ENCODE peak calls at places on chromosomes 2 and 18, in six cellular contexts. P, V, Z, R, H and S are unnamed samples. For H3K4me1, the result is how much of the 10 kb centered on the place peaks cover.

GRCh38 chr18:12921178-12921577 is 26.6 kb upstream of the SEH1L start:
- DNase-seq in P (no peak), V (no peak), Z (no peak), R (no peak), H (no peak), S (no peak)

GRCh38 chr2:407630-408029 is 119.7 kb upstream of the ALKAL2 start:
- DNase-seq in P (no peak), V (no peak), Z (no peak), R (no peak), H (no peak), S (no peak)

GRCh38 chr2:196618661-196619060 is 20.9 kb upstream of the CCDC150 start:
- DNase-seq in P (no peak), V (no peak), Z (no peak), R (no peak), H (no peak), S (no peak)

GRCh38 chr2:190666895-190667294 is 18.0 kb downstream of the NAB1 start:
- DNase-seq in P (no peak), V (no peak), Z (no peak), R (no peak), H (no peak), S (no peak)

GRCh38 chr2:227819398-227819697 is 5.7 kb downstream of the CCL20 start:
- DNase-seq in P (no peak), V (no peak), Z (no peak), R (no peak), H (no peak), S (no peak)

GRCh38 chr18:54506516-54507261 is 84.4 kb upstream of the DYNAP start:
- DNase-seq in P (no peak), V (no peak), Z (no peak), R (no peak), H (no peak), S (no peak)

GRCh38 chr2:48838029-48838428 is 82.5 kb upstream of the LHCGR start:
- DNase-seq in P (no peak), V (no peak), Z (no peak), R (no peak), H (no peak), S (no peak)

GRCh38 chr2:197388866-197389587 is 45.8 kb downstream of the SF3B1 start:
- DNase-seq in P (no peak), V (no peak), Z (no peak), R (no peak), H (no peak), S (no peak)

GRCh38 chr2:128444044-128444771 is 125.5 kb upstream of the HS6ST1 start:
- DNase-seq in P (no peak), V (no peak), Z (no peak), R (no peak), H (no peak), S (no peak)

GRCh38 chr2:191677091-191677645 is 768 bp upstream of the NABP1 start:
- DNase-seq in P (peak), V (peak), Z (peak), R (peak), H (no peak), S (peak)

GRCh38 chr18:58290059-58290747 is 246.2 kb downstream of the NEDD4L start:
- DNase-seq in P (no peak), V (no peak), Z (peak), R (no peak), H (no peak), S (no peak)

GRCh38 chr2:191012845-191013616 is 940 bp downstream of the STAT1 start:
- DNase-seq in P (peak), V (no peak), Z (peak), R (peak), H (no peak), S (no peak)

GRCh38 chr18:11146947-11147345 is 2.4 kb downstream of the PIEZO2 start:
- DNase-seq in P (no peak), V (no peak), Z (no peak), R (no peak), H (no peak), S (no peak)

GRCh38 chr2:171723724-171724683 is 36.7 kb downstream of the DYNC1I2 start:
- DNase-seq in P (no peak), V (no peak), Z (peak), R (peak), H (peak), S (peak)

GRCh38 chr2:178419123-178419522 is 31.9 kb downstream of the PRKRA start:
- DNase-seq in P (no peak), V (no peak), Z (peak), R (peak), H (no peak), S (peak)

GRCh38 chr2:178508646-178509045 is 28.4 kb downstream of the PLEKHA3 start:
- DNase-seq in P (no peak), V (no peak), Z (no peak), R (no peak), H (no peak), S (no peak)

GRCh38 chr2:159046966-159047365 is 78.5 kb downstream of the TANC1 start:
- DNase-seq in P (no peak), V (no peak), Z (peak), R (peak), H (no peak), S (no peak)

GRCh38 chr2:43059183-43059897 is 167.1 kb downstream of the ZFP36L2 start:
- DNase-seq in P (no peak), V (peak), Z (peak), R (peak), H (no peak), S (peak)

GRCh38 chr2:3202926-3203325 is 174.7 kb downstream of the EIPR1 start:
- DNase-seq in P (no peak), V (no peak), Z (no peak), R (no peak), H (no peak), S (no peak)

GRCh38 chr2:168722592-168722991 is 79.8 kb upstream of the NOSTRIN start:
- DNase-seq in P (no peak), V (peak), Z (peak), R (peak), H (no peak), S (no peak)

GRCh38 chr18:49123431-49123830 is 172.7 kb upstream of the SMAD7 start:
- DNase-seq in P (no peak), V (no peak), Z (no peak), R (no peak), H (no peak), S (no peak)

GRCh38 chr2:45839388-45840251 is 188.1 kb downstream of the PRKCE start:
- DNase-seq in P (no peak), V (no peak), Z (peak), R (peak), H (no peak), S (no peak)

GRCh38 chr18:997499-997898 is 92.8 kb downstream of the ADCYAP1 start:
- DNase-seq in P (no peak), V (no peak), Z (no peak), R (no peak), H (no peak), S (no peak)

GRCh38 chr2:217996345-217996744 is 6.5 kb downstream of the TNS1 start:
- DNase-seq in P (no peak), V (peak), Z (peak), R (peak), H (no peak), S (peak)

GRCh38 chr2:160910681-160911080 is 249.5 kb upstream of the TANK start:
- DNase-seq in P (no peak), V (no peak), Z (peak), R (peak), H (no peak), S (peak)

GRCh38 chr2:157501026-157501425 is 57.1 kb upstream of the CYTIP start:
- DNase-seq in P (no peak), V (no peak), Z (no peak), R (no peak), H (no peak), S (no peak)

GRCh38 chr2:159807183-159808037 is 9.4 kb upstream of the CD302 start:
- DNase-seq in P (peak), V (peak), Z (peak), R (peak), H (no peak), S (peak)

GRCh38 chr2:66495788-66496640 is 61.1 kb downstream of the MEIS1 start:
- DNase-seq in P (peak), V (peak), Z (peak), R (peak), H (no peak), S (peak)

GRCh38 chr2:104443137-104443536 is 410.8 kb upstream of the POU3F3 start:
- DNase-seq in P (no peak), V (no peak), Z (no peak), R (no peak), H (no peak), S (no peak)

GRCh38 chr18:22279741-22280452 is 110.5 kb downstream of the GATA6 start:
- DNase-seq in P (no peak), V (no peak), Z (no peak), R (peak), H (no peak), S (no peak)

GRCh38 chr2:96247896-96248295 is 17.9 kb downstream of the TMEM127 start:
- DNase-seq in P (no peak), V (no peak), Z (no peak), R (no peak), H (no peak), S (no peak)

GRCh38 chr2:129376404-129377077 is 602.9 kb upstream of the RAB6C start:
- DNase-seq in P (no peak), V (no peak), Z (no peak), R (no peak), H (no peak), S (no peak)

GRCh38 chr2:236790991-236791390 is 221.4 kb downstream of the ACKR3 start:
- DNase-seq in P (no peak), V (no peak), Z (no peak), R (no peak), H (no peak), S (peak)

GRCh38 chr2:168816369-168816768 is 13.9 kb downstream of the NOSTRIN start:
- DNase-seq in P (no peak), V (peak), Z (peak), R (peak), H (no peak), S (no peak)

GRCh38 chr18:25561923-25562322 is 210.0 kb upstream of the ZNF521 start:
- DNase-seq in P (peak), V (no peak), Z (peak), R (peak), H (peak), S (peak)

GRCh38 chr2:197255550-197255949 is 55.0 kb downstream of the ANKRD44 start:
- DNase-seq in P (no peak), V (peak), Z (peak), R (peak), H (no peak), S (no peak)

GRCh38 chr18:22683196-22683676 is 249.9 kb upstream of the RBBP8 start:
- DNase-seq in P (peak), V (peak), Z (peak), R (peak), H (no peak), S (peak)

GRCh38 chr2:142502402-142502801 is 371.6 kb upstream of the LRP1B start:
- DNase-seq in P (no peak), V (no peak), Z (no peak), R (no peak), H (no peak), S (peak)

GRCh38 chr18:49071365-49071764 is 120.6 kb upstream of the SMAD7 start:
- DNase-seq in P (no peak), V (no peak), Z (no peak), R (peak), H (no peak), S (no peak)

GRCh38 chr2:9160732-9161131 is 45.9 kb upstream of the ASAP2 start:
- DNase-seq in P (no peak), V (no peak), Z (no peak), R (no peak), H (no peak), S (no peak)

DNA sequence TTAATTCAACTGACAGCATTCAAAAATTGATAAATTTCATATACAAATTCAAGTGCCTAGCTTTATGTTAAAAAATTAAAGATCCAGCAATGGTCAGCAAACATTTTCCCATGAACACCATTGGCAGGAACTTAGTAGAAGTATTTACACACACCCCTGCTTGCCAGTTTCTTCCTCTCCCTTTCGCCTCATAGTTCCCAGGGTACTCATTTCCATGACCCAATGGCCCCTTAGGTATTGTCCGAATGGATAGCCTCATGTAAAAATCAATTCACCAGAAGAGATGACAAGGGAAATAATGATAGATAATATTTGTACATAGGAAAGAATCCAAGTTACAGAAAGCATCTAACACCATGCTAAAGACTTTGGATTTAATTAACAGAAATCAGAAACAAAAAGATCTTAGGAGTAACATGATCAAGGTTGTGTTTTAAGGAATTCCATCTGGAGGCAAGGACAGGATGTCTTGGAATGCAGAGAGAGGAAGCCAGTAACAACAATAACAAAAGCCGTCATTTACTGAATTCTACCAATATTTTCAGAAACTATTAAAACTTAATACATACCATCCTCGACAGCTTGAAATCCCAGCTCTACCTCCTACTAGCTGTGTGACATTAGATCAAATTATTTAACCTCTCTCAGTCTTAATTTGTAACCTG is 423.0 kb downstream of the IRS1 start:
- DNase-seq in P (no peak), V (no peak), Z (no peak), R (peak), H (no peak), S (no peak)
- H3K4me1 ChIP-seq in P (under half), V (under half), Z (under half), R (under half), H (under half), S (under half)

GRCh38 chr2:62189196-62189595 is 6.7 kb upstream of the B3GNT2 start:
- DNase-seq in P (no peak), V (no peak), Z (no peak), R (no peak), H (no peak), S (no peak)

GRCh38 chr2:62195421-62196277 is at the start of gene B3GNT2:
- DNase-seq in P (peak), V (peak), Z (peak), R (peak), H (no peak), S (peak)

GRCh38 chr2:62194558-62195420 is 1.1 kb upstream of the B3GNT2 start:
- DNase-seq in P (no peak), V (no peak), Z (no peak), R (no peak), H (no peak), S (no peak)

GRCh38 chr2:62196278-62196901 is 475 bp downstream of the B3GNT2 start:
- DNase-seq in P (peak), V (peak), Z (no peak), R (no peak), H (no peak), S (peak)

DNA sequence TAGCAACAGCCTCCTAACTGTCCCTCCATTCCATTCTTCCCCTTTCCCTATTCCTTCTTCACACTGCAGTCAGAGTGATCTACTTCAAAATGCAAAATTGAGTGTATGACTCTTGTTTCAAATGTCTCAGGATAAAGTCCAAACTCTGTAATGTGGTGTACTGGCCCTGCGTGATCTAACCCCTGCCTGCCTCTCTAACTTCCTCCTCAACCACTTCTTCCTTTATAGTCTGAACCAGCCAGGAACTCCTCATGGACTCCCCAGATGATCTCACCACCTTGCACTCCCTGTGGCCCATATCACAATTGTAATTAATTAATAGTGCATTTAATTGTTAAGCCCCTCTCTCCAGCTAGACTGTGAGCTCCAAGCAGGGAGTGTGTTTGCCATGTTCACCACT is 3.1 kb upstream of the B3GNT2 start:
- DNase-seq in P (no peak), V (no peak), Z (no peak), R (no peak), H (no peak), S (no peak)
- H3K4me1 ChIP-seq in P (under half), V (under half), Z (under half), R (under half), H (under half), S (under half)

GRCh38 chr2:55097083-55097461 is 46.8 kb upstream of the RTN4 start:
- DNase-seq in P (no peak), V (peak), Z (no peak), R (no peak), H (no peak), S (no peak)
- H3K4me1 ChIP-seq in P (half or more), V (half or more), Z (under half), R (under half), H (under half), S (under half)

GRCh38 chr2:11799826-11800225 is 53.4 kb downstream of the LPIN1 start:
- DNase-seq in P (no peak), V (no peak), Z (no peak), R (no peak), H (no peak), S (no peak)
- H3K4me1 ChIP-seq in P (under half), V (under half), Z (under half), R (under half), H (under half), S (under half)

DNA sequence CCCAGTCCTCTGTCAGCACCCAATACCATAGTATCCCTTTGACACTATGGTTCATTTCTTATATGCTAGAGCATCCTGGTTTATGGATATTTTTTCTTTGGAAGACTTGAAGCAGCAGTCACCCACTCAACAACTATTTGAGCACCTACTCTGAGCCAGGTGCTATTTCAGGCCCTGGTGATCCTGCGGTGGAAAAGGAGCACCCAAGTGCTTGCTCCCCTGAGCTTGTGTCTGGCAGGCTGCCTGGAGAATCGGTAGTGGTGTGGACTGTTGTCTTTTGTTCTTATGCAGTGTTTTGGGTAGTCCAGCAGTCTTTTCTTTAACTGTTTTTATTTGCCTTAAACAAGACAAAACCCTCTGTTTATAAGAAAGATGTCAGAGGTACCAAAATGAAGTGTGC is 28.9 kb downstream of the NCK2 start:
- DNase-seq in P (no peak), V (no peak), Z (no peak), R (no peak), H (no peak), S (no peak)
- H3K4me1 ChIP-seq in P (under half), V (under half), Z (under half), R (under half), H (under half), S (under half)

DNA sequence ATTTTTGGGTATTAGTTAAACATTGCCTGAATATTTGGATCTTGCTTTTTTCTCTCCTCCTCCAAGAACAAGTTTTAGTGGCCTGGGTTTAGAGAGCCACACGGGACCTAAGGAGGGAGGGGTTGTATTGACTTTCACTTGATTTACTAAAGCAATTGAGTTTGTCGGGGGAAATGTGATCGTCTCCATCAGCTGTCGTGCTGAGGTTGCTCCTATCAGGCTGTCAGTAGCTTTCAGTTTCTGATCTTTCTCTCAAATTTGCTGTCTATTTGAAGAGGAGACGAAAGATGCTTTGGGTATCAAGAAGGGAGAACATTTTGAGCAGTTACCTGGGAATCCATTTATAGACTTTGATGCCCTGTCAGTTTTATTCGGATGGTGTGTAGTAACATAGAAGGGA is 106.0 kb downstream of the SETBP1 start:
- DNase-seq in P (no peak), V (no peak), Z (no peak), R (no peak), H (no peak), S (no peak)
- H3K4me1 ChIP-seq in P (under half), V (under half), Z (under half), R (half or more), H (under half), S (under half)